ENCODE peak calls at places on chromosome 6, in ten cellular contexts. L is lung, Z is AG04450, B is mammary epithelial cell, N is AG09309, Y is brain microvascular endothelial cell, F is MM.1S, K is thyroid gland, I is cardiac muscle cell, Q is heart right ventricle. G is an unnamed sample.

GRCh38 chr6:113318553-113318952 is 538.6 kb upstream of the MARCKS start:
- DNase-seq in L (no peak), Z (no peak), B (no peak), N (no peak), Y (peak), F (no peak), K (no peak), I (peak), Q (no peak), G (no peak)

GRCh38 chr6:35228483-35228882 is 14.7 kb downstream of the SCUBE3 start:
- DNase-seq in L (no peak), Z (no peak), B (no peak), N (no peak), Y (no peak), F (no peak), K (no peak), I (no peak), Q (no peak), G (no peak)

GRCh38 chr6:105460860-105461259 is 58.0 kb upstream of the PREP start:
- DNase-seq in L (no peak), Z (no peak), B (no peak), N (no peak), Y (no peak), F (no peak), K (no peak), I (no peak), Q (no peak), G (no peak)

GRCh38 chr6:162684961-162685360 is 42.6 kb downstream of the PRKN start:
- DNase-seq in L (no peak), Z (no peak), B (no peak), N (no peak), Y (no peak), F (no peak), K (no peak), I (no peak), Q (no peak), G (peak)

GRCh38 chr6:122364084-122364483 is 35.4 kb upstream of the HSF2 start:
- DNase-seq in L (no peak), Z (no peak), B (no peak), N (no peak), Y (no peak), F (no peak), K (no peak), I (no peak), Q (no peak), G (no peak)

GRCh38 chr6:161166176-161166575 is 107.7 kb downstream of the AGPAT4 start:
- DNase-seq in L (no peak), Z (no peak), B (no peak), N (no peak), Y (no peak), F (no peak), K (no peak), I (no peak), Q (no peak), G (no peak)

GRCh38 chr6:89727501-89727900 is 89.0 kb upstream of the LYRM2 start:
- DNase-seq in L (no peak), Z (no peak), B (no peak), N (no peak), Y (no peak), F (no peak), K (no peak), I (no peak), Q (no peak), G (no peak)

GRCh38 chr6:140811642-140812041 is 1321.1 kb upstream of the GJE1 start:
- DNase-seq in L (no peak), Z (no peak), B (no peak), N (no peak), Y (no peak), F (peak), K (no peak), I (no peak), Q (no peak), G (no peak)

GRCh38 chr6:71888720-71889340 is 2.5 kb downstream of the RIMS1 start:
- DNase-seq in L (no peak), Z (no peak), B (no peak), N (no peak), Y (no peak), F (no peak), K (no peak), I (no peak), Q (no peak), G (no peak)

GRCh38 chr6:113645576-113645970 is 211.6 kb upstream of the MARCKS start:
- DNase-seq in L (no peak), Z (peak), B (peak), N (peak), Y (peak), F (no peak), K (no peak), I (peak), Q (no peak), G (peak)

GRCh38 chr6:1625352-1625773 is 15.6 kb downstream of the FOXC1 start:
- DNase-seq in L (no peak), Z (no peak), B (no peak), N (no peak), Y (no peak), F (no peak), K (no peak), I (no peak), Q (no peak), G (no peak)

GRCh38 chr6:1623769-1624070 is 14.0 kb downstream of the FOXC1 start:
- DNase-seq in L (no peak), Z (no peak), B (no peak), N (no peak), Y (no peak), F (no peak), K (no peak), I (no peak), Q (no peak), G (no peak)

GRCh38 chr6:1625926-1626413 is 16.3 kb downstream of the FOXC1 start:
- DNase-seq in L (no peak), Z (no peak), B (no peak), N (no peak), Y (no peak), F (no peak), K (no peak), I (no peak), Q (no peak), G (no peak)

GRCh38 chr6:1624071-1624847 is 14.5 kb downstream of the FOXC1 start:
- DNase-seq in L (no peak), Z (no peak), B (no peak), N (no peak), Y (no peak), F (no peak), K (no peak), I (no peak), Q (no peak), G (no peak)

DNA sequence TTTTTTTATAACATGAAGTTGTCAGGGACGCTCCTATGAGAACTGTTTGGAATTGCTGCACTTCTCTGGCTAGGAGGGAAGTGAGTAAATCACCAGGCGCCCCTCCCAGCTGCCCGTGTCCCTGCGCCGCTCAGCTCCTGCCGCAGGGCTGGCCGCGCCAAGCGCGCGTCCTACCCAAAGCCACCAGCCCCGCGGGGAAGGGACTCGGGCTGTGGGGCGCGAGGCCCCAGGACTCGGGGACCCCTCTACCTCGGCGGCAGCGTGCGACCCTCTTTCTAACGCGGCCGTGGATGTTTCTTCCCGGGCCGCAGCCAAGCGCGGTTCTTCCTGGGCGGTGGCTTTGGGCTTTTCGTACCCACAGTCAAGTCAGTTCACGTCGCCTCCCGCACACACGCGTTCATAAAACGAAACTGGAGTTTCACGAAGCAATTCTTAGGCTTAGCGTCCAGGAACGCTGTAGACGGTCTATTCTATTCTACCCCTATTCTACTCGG is 15.2 kb downstream of the FOXC1 start:
- DNase-seq in L (no peak), Z (no peak), B (peak), N (no peak), Y (no peak), F (no peak), K (peak), I (peak), Q (no peak), G (no peak)
- H3K4me3 ChIP-seq in L (peak), Z (peak), B (peak), N (peak), Y (peak), F (no peak), K (no peak), I (peak), Q (peak), G (peak)

GRCh38 chr6:20771427-20771826 is 237.2 kb downstream of the CDKAL1 start:
- DNase-seq in L (no peak), Z (no peak), B (no peak), N (no peak), Y (no peak), F (no peak), K (no peak), I (no peak), Q (no peak), G (no peak)

GRCh38 chr6:20769651-20770050 is 235.4 kb downstream of the CDKAL1 start:
- DNase-seq in L (no peak), Z (no peak), B (no peak), N (no peak), Y (no peak), F (no peak), K (no peak), I (no peak), Q (no peak), G (no peak)

GRCh38 chr6:20773822-20774221 is 239.6 kb downstream of the CDKAL1 start:
- DNase-seq in L (no peak), Z (no peak), B (peak), N (no peak), Y (no peak), F (no peak), K (no peak), I (no peak), Q (no peak), G (no peak)

GRCh38 chr6:20770776-20771175 is 236.5 kb downstream of the CDKAL1 start:
- DNase-seq in L (no peak), Z (no peak), B (no peak), N (no peak), Y (no peak), F (no peak), K (no peak), I (no peak), Q (no peak), G (peak)
- TF ChIP-seq CTCF in L (no peak), Z (no peak), B (no peak), N (no peak), Y (no peak), F (no peak), K (no peak), I (no peak), Q (no peak), G (no peak)

GRCh38 chr6:12886961-12887775 is 170.6 kb downstream of the PHACTR1 start:
- DNase-seq in L (no peak), Z (no peak), B (peak), N (no peak), Y (no peak), F (no peak), K (peak), I (peak), Q (no peak), G (peak)

GRCh38 chr6:12895721-12896120 is 179.2 kb downstream of the PHACTR1 start:
- DNase-seq in L (no peak), Z (no peak), B (no peak), N (no peak), Y (no peak), F (no peak), K (no peak), I (no peak), Q (no peak), G (no peak)

GRCh38 chr6:12890171-12890790 is 173.7 kb downstream of the PHACTR1 start:
- DNase-seq in L (no peak), Z (no peak), B (no peak), N (no peak), Y (no peak), F (peak), K (no peak), I (no peak), Q (no peak), G (peak)

GRCh38 chr6:12892201-12892600 is 175.6 kb downstream of the PHACTR1 start:
- DNase-seq in L (no peak), Z (no peak), B (no peak), N (no peak), Y (no peak), F (no peak), K (no peak), I (no peak), Q (no peak), G (no peak)

GRCh38 chr6:12891595-12891994 is 175.0 kb downstream of the PHACTR1 start:
- DNase-seq in L (no peak), Z (no peak), B (no peak), N (no peak), Y (no peak), F (no peak), K (no peak), I (no peak), Q (no peak), G (no peak)
- H3K4me3 ChIP-seq in L (no peak), Z (no peak), B (no peak), N (no peak), Y (no peak), F (no peak), K (no peak), I (no peak), Q (no peak), G (no peak)

GRCh38 chr6:127858992-127859391 is 41.9 kb downstream of the THEMIS start:
- DNase-seq in L (no peak), Z (no peak), B (no peak), N (no peak), Y (no peak), F (no peak), K (no peak), I (no peak), Q (no peak), G (no peak)

GRCh38 chr6:127854009-127854408 is 46.8 kb downstream of the THEMIS start:
- DNase-seq in L (no peak), Z (no peak), B (no peak), N (no peak), Y (no peak), F (peak), K (no peak), I (peak), Q (no peak), G (peak)

GRCh38 chr6:127857051-127857637 is 43.7 kb downstream of the THEMIS start:
- DNase-seq in L (no peak), Z (no peak), B (no peak), N (no peak), Y (no peak), F (no peak), K (no peak), I (peak), Q (no peak), G (no peak)

GRCh38 chr6:127859956-127860355 is 40.9 kb downstream of the THEMIS start:
- DNase-seq in L (no peak), Z (no peak), B (no peak), N (no peak), Y (no peak), F (no peak), K (no peak), I (no peak), Q (no peak), G (no peak)

DNA sequence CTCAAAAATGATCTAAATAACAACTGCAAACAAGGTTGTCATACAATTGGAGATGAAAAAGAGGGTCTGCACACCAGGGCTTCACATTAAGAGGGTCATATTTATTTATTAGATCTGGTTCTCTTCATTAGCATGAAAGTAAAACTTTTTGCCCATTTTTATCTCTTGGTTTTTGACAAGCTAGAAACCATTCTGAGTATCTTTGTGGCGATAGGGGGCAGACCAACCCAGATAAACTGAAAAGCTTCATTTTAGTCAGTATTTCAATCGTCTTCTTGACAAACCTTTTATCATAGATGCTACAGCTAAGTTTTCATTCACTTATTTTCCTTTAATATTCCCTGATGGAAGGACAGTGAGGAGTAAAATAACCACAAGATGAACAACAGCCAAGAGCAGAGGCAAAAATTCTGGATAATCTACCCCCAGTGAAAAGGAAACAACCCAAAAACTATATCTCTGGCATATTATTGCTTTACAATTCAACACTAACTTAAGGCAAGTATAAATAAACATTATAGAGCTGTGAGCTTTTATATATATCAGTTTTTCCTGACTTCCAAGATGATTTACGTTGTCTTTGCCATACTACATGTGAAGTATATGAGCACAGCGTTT is 45.2 kb downstream of the THEMIS start:
- DNase-seq in L (no peak), Z (no peak), B (no peak), N (no peak), Y (peak), F (peak), K (peak), I (peak), Q (peak), G (peak)
- TF ChIP-seq CTCF in L (no peak), Z (peak), B (peak), N (peak), Y (peak), F (peak), K (no peak), I (peak), Q (no peak), G (peak)